ENCODE peak calls at places on chromosomes 5 and 9, in eight cellular contexts. Z is hippocampal formation; S is amygdala; C is left ventricle myocardium superior; R is adrenal gland; K is RCC 7860; W is HEK293T; A is activated effector memory CD4-positive, alpha-beta T cell treated with Interleukin-2 at 50 U/mL for 16 hours. J is an unnamed sample.

GRCh38 chr5:31407921-31408714 is 123.8 kb downstream of the DROSHA start:
- DNase-seq in Z (no peak), S (no peak), C (no peak), R (no peak), K (peak), W (no peak), A (no peak), J (no peak)

GRCh38 chr5:178941361-178941760 is 363 bp downstream of the ZNF454 start:
- DNase-seq in Z (no peak), S (peak), C (peak), R (peak), K (no peak), W (no peak), A (no peak), J (no peak)

GRCh38 chr9:136634904-136635303 is 27.8 kb upstream of the EGFL7 start:
- DNase-seq in Z (no peak), S (no peak), C (no peak), R (peak), K (no peak), W (no peak), A (no peak), J (no peak)

GRCh38 chr9:124880501-124880900 is 18.6 kb downstream of the ARPC5L start:
- DNase-seq in Z (no peak), S (no peak), C (no peak), R (no peak), K (no peak), W (no peak), A (no peak), J (no peak)

GRCh38 chr5:170603578-170604565 is 100.1 kb downstream of the KCNIP1 start:
- DNase-seq in Z (peak), S (peak), C (no peak), R (peak), K (peak), W (peak), A (no peak), J (no peak)

GRCh38 chr5:81856948-81857928 is 106.3 kb upstream of the SSBP2 start:
- DNase-seq in Z (peak), S (peak), C (peak), R (peak), K (peak), W (peak), A (no peak), J (no peak)

GRCh38 chr5:147560982-147561381 is 51.1 kb upstream of the DPYSL3 start:
- DNase-seq in Z (no peak), S (no peak), C (no peak), R (no peak), K (no peak), W (no peak), A (no peak), J (no peak)

GRCh38 chr5:67677422-67677970 is 480.9 kb upstream of the CD180 start:
- DNase-seq in Z (no peak), S (no peak), C (no peak), R (no peak), K (no peak), W (no peak), A (no peak), J (no peak)

GRCh38 chr9:87216036-87216435 is 268.7 kb upstream of the GAS1 start:
- DNase-seq in Z (no peak), S (no peak), C (no peak), R (no peak), K (no peak), W (no peak), A (no peak), J (no peak)